ENCODE peak calls at places on chromosomes 11 and 22, in seven cellular contexts. Q is pancreas; M is tibial artery; I is foreskin fibroblast; Y is cardiac fibroblast; T is heart right ventricle; X is CD8-positive, alpha-beta T cell. E is an unnamed sample.

GRCh38 chr22:47281126-47282106 is 519.0 kb downstream of the TBC1D22A start:
- DNase-seq in I (peak; percentile 39), M (no peak), X (no peak), T (no peak), Y (no peak), Q (no peak), E (no peak)

GRCh38 chr11:82858556-82859091 is 41.6 kb downstream of the PRCP start:
- DNase-seq in Q (no peak), I (peak; percentile 60), M (no peak), T (no peak), Y (peak; percentile 69), X (no peak), E (no peak)

GRCh38 chr22:38240734-38241252 is 32.0 kb downstream of the TMEM184B start:
- DNase-seq in Y (peak; percentile 78), Q (peak; percentile 68), I (no peak), T (no peak), X (no peak), M (no peak), E (no peak)

GRCh38 chr11:108890482-108891092 is 225.7 kb downstream of the DDX10 start:
- DNase-seq in T (no peak), I (no peak), M (no peak), Y (no peak), X (no peak), Q (no peak), E (no peak)

GRCh38 chr22:42475122-42475521 is 42.9 kb upstream of the NFAM1 start:
- DNase-seq in X (no peak), M (no peak), Y (no peak), I (no peak), T (no peak), Q (no peak), E (no peak)

GRCh38 chr11:63610604-63611394 is 3.4 kb downstream of the PLAAT3 start:
- DNase-seq in Q (no peak), T (peak; percentile 23), M (no peak), Y (peak; percentile 18), X (no peak), I (no peak), E (no peak)

GRCh38 chr11:128313931-128314330 is 273.4 kb downstream of the ETS1 start:
- DNase-seq in I (no peak), T (no peak), X (no peak), M (no peak), Y (no peak), Q (no peak), E (no peak)

GRCh38 chr11:85123752-85124231 is 503.4 kb downstream of the DLG2 start:
- DNase-seq in Y (no peak), Q (no peak), I (no peak), X (no peak), M (no peak), T (no peak), E (no peak)

GRCh38 chr22:21766933-21767462 is 31.4 kb upstream of the YPEL1 start:
- DNase-seq in I (no peak), T (no peak), M (no peak), Q (no peak), X (peak; percentile 62), Y (no peak), E (peak; percentile 68)

GRCh38 chr22:22464541-22465054 is 43.9 kb downstream of the ZNF280B start:
- DNase-seq in M (no peak), X (no peak), Q (no peak), T (no peak), I (no peak), Y (no peak), E (no peak)

GRCh38 chr11:78418584-78419211 is 1.1 kb upstream of the GAB2 start:
- DNase-seq in M (no peak), T (no peak), X (no peak), Q (no peak), Y (no peak), I (no peak), E (no peak)

GRCh38 chr11:130002846-130003716 is 446 bp upstream of the PRDM10 start:
- DNase-seq in Q (peak; percentile 95), X (peak; percentile 89), T (peak; percentile 96), Y (peak; percentile 98), I (peak; percentile 96), M (peak; percentile 93), E (peak; percentile 95)

GRCh38 chr22:44130076-44130711 is 50.5 kb upstream of the PARVG start:
- DNase-seq in T (no peak), X (no peak), M (no peak), I (no peak), Q (no peak), Y (no peak), E (no peak)

GRCh38 chr22:45863981-45864751 is 112.8 kb downstream of the WNT7B start:
- DNase-seq in M (peak; percentile 65), T (peak; percentile 63), Q (peak; percentile 60), Y (peak; percentile 61), I (peak; percentile 21), X (peak; percentile 73), E (peak; percentile 55)

GRCh38 chr22:39984750-39985149 is 10.0 kb upstream of the FAM83F start:
- DNase-seq in Q (no peak), Y (no peak), X (no peak), T (no peak), M (no peak), I (no peak), E (no peak)

GRCh38 chr11:65700377-65700776 is 11.7 kb upstream of the KAT5 start:
- DNase-seq in T (no peak), M (no peak), I (no peak), Y (no peak), Q (no peak), X (no peak), E (no peak)

GRCh38 chr22:22687638-22688500 is 43.5 kb downstream of the GGTLC2 start:
- DNase-seq in T (peak; percentile 47), Y (peak; percentile 76), X (peak; percentile 16), Q (peak; percentile 58), I (peak; percentile 57), M (no peak), E (no peak)

GRCh38 chr22:22358686-22359085 is 114.1 kb downstream of the VPREB1 start:
- DNase-seq in I (no peak), X (no peak), Y (no peak), M (no peak), Q (no peak), T (no peak), E (no peak)

GRCh38 chr11:116167706-116168458 is 604.9 kb downstream of the BUD13 start:
- DNase-seq in I (no peak), X (no peak), T (no peak), Q (no peak), M (no peak), Y (no peak), E (no peak)

GRCh38 chr11:134472188-134472455 is 60.1 kb upstream of the B3GAT1 start:
- DNase-seq in X (no peak), T (no peak), Q (no peak), Y (no peak), M (no peak), I (no peak), E (no peak)

GRCh38 chr11:26905368-26905767 is 88.5 kb upstream of the FIBIN start:
- DNase-seq in I (peak; percentile 37), X (no peak), Y (peak; percentile 43), M (no peak), Q (no peak), T (no peak), E (no peak)

GRCh38 chr11:17475666-17476316 is 854 bp downstream of the ABCC8 start:
- DNase-seq in I (no peak), T (no peak), Y (no peak), Q (no peak), X (no peak), M (no peak), E (no peak)
- H3K4me3 ChIP-seq in I (no peak overlapping the region), T (peak overlapping the region; percentile 53), Y (no peak overlapping the region), Q (no peak overlapping the region), X (no peak overlapping the region), M (peak overlapping the region; percentile 37), E (no peak overlapping the region)

GRCh38 chr11:5691963-5692358 is 2.4 kb downstream of the TRIM22 start:
- DNase-seq in M (no peak), X (no peak), I (no peak), Y (no peak), Q (no peak), T (no peak), E (peak; percentile 25)

GRCh38 chr11:5689551-5689983 is at the start of gene TRIM22:
- DNase-seq in I (peak; percentile 18), Y (peak; percentile 84), T (peak; percentile 61), Q (no peak), X (peak; percentile 58), M (peak; percentile 39), E (peak; percentile 68)

GRCh38 chr11:5690736-5691135 is 1.1 kb downstream of the TRIM22 start:
- DNase-seq in M (no peak), I (no peak), Y (peak; percentile 38), Q (no peak), X (no peak), T (no peak), E (no peak)

GRCh38 chr11:5688482-5688881 is 1.1 kb upstream of the TRIM22 start:
- DNase-seq in Q (no peak), I (no peak), M (no peak), Y (no peak), T (no peak), X (no peak), E (no peak)

DNA sequence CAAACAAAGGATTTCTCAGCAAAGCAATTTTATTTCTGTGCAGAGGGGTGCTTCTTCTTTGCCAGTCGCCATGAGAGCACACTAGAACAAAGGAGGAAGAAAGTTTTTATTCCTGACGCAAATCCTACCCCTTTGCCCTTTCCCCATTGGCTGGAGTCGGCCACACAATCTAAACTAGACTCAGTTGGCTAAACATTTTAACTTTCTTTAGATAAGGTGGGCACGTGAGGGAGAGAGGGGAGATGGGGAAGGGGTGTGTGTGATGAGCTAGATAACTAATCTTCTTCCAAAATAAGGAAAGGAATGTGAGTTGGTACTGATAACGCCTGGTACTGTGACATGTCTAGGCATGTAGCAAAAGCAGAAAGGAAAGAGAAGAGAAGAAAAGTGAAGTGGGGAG is 626 bp downstream of the TRIM22 start:
- DNase-seq in M (no peak), Y (peak; percentile 53), T (no peak), Q (no peak), X (no peak), I (no peak), E (no peak)
- H3K4me3 ChIP-seq in M (peak overlapping the region; percentile 54), Y (peak overlapping the region; percentile 64), T (peak overlapping the region; percentile 57), Q (no peak overlapping the region), X (peak overlapping the region; percentile 52), I (peak overlapping the region; percentile 67), E (peak overlapping the region; percentile 84)

DNA sequence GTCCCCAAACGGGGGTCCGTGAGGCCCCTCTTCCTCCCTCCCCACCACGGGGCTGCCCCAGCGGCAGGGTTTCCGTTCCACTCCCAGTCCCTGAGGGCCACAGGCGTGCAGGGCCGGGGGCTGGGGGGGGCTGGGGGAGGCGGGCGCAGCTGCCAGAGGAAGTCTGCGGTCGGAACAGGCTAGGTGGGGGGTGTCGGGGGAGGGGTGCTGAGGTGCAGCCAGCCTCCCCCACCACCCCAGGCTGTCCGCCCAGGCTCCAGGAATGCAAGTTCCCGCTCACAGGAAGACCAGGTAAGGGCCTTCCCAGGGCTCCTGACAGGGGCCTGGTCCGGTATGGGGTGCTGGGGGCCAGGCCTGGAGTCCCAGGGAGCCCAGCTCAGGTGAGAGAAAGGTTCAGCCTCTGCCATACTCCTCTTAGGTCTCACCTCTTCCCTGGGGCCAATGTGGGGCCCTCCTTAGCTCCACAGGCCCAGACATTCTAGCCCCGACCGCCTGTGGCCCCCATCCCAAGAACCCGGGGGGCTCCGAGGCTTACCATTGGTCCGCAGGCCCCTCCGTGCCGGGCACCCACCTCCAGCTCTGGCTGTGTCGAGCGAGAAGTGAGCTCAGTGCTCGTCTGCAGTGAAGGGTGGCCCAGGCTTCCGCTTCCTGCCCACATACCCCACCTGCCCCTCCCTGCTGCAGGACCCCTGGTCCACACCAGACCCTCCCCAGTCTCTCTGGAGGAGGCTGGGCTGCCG is at the start of gene PTPRCAP:
- DNase-seq in T (no peak), Y (no peak), I (no peak), X (peak; percentile 85), Q (no peak), M (no peak), E (peak; percentile 91)
- H3K4me3 ChIP-seq in T (no peak within 1 kb of the TSS), Y (no peak within 1 kb of the TSS), I (no peak within 1 kb of the TSS), X (peak within 1 kb of the TSS; percentile 98), Q (no peak within 1 kb of the TSS), M (no peak within 1 kb of the TSS), E (peak within 1 kb of the TSS; percentile 95)

GRCh38 chr22:27150530-27150909 is 493.1 kb downstream of the MIAT start:
- DNase-seq in M (peak; percentile 30), T (no peak), I (no peak), X (no peak), Q (no peak), Y (no peak), E (no peak)
- H3K4me3 ChIP-seq in M (no peak overlapping the region), T (peak overlapping the region; percentile 12), I (no peak overlapping the region), X (no peak overlapping the region), Q (no peak overlapping the region), Y (no peak overlapping the region), E (no peak overlapping the region)